ENCODE peak calls at places on chromosomes 5 and 9, in ten cellular contexts. L is HS-5, D is mesothelial cell of epicardium, V is NCI-H1092, C is prostate gland, G is G401, O is uterus, I is EH, P is ovary, X is retina. Z is an unnamed sample.

GRCh38 chr9:93028448-93029006 is 30.0 kb upstream of the SUSD3 start:
- DNase-seq in V (no peak), O (no peak), L (no peak), P (no peak), D (no peak), X (no peak), G (no peak), I (no peak), C (no peak), Z (no peak)

GRCh38 chr5:150377964-150378694 is 20.6 kb downstream of the TCOF1 start:
- DNase-seq in X (no peak), V (no peak), C (no peak), O (peak), I (peak), G (no peak), L (peak), P (no peak), D (no peak), Z (no peak)

GRCh38 chr5:32506809-32507208 is 62.3 kb upstream of the ZFR start:
- DNase-seq in D (no peak), L (peak), C (no peak), V (no peak), X (no peak), O (peak), G (no peak), P (no peak), I (peak), Z (no peak)

GRCh38 chr5:72649449-72649848 is 142.2 kb upstream of the ZNF366 start:
- DNase-seq in O (peak), G (no peak), X (no peak), P (no peak), C (no peak), D (no peak), L (no peak), V (no peak), I (peak), Z (no peak)

GRCh38 chr5:124043456-124043855 is 531.5 kb downstream of the CSNK1G3 start:
- DNase-seq in O (no peak), C (no peak), P (no peak), V (no peak), G (no peak), L (no peak), D (no peak), X (no peak), I (peak), Z (no peak)

GRCh38 chr5:131475416-131476045 is 159.5 kb downstream of the RAPGEF6 start:
- DNase-seq in X (no peak), P (no peak), L (no peak), C (no peak), G (no peak), O (no peak), I (peak), V (no peak), D (no peak), Z (no peak)

GRCh38 chr5:24789631-24790354 is 145.0 kb upstream of the CDH10 start:
- DNase-seq in P (no peak), I (peak), C (no peak), D (no peak), O (no peak), L (no peak), X (no peak), G (no peak), V (no peak), Z (no peak)

GRCh38 chr5:850511-851006 is at the start of gene ZDHHC11:
- DNase-seq in V (no peak), O (peak), L (no peak), X (peak), I (peak), P (peak), D (no peak), G (peak), C (no peak), Z (no peak)

GRCh38 chr5:173340984-173341383 is 12.8 kb upstream of the STC2 start:
- DNase-seq in X (no peak), G (no peak), V (no peak), L (no peak), C (no peak), D (no peak), P (no peak), O (no peak), I (no peak), Z (no peak)

GRCh38 chr5:169576181-169576598 is 7.4 kb upstream of the SPDL1 start:
- DNase-seq in C (no peak), L (peak), X (no peak), D (no peak), G (no peak), P (no peak), I (peak), O (peak), V (no peak), Z (no peak)

GRCh38 chr9:131657031-131657377 is 82.9 kb downstream of the RAPGEF1 start:
- DNase-seq in G (no peak), O (no peak), I (no peak), D (no peak), C (no peak), P (no peak), L (no peak), V (no peak), X (no peak), Z (peak)

GRCh38 chr9:33354651-33355211 is 47.6 kb downstream of the AQP7 start:
- DNase-seq in C (no peak), D (no peak), P (no peak), O (no peak), G (peak), X (no peak), V (no peak), I (peak), L (no peak), Z (no peak)

GRCh38 chr5:127031147-127031862 is 947 bp upstream of the MARCHF3 start:
- DNase-seq in L (no peak), P (peak), G (no peak), C (no peak), X (no peak), O (no peak), D (peak), V (no peak), I (no peak), Z (peak)

GRCh38 chr9:7467186-7467585 is 332.4 kb downstream of the DMAC1 start:
- DNase-seq in X (no peak), C (no peak), O (no peak), G (no peak), I (no peak), D (no peak), P (no peak), L (no peak), V (no peak), Z (no peak)

GRCh38 chr5:106966686-106967315 is 703.9 kb downstream of the EFNA5 start:
- DNase-seq in L (no peak), O (no peak), D (no peak), X (no peak), V (no peak), P (no peak), G (no peak), I (no peak), C (no peak), Z (no peak)

GRCh38 chr9:120693609-120694008 is 20.7 kb downstream of the MEGF9 start:
- DNase-seq in P (no peak), C (no peak), D (no peak), O (no peak), L (no peak), V (no peak), I (no peak), X (no peak), G (no peak), Z (no peak)

GRCh38 chr5:154762700-154763099 is 7.5 kb downstream of the LARP1 start:
- DNase-seq in V (no peak), I (no peak), L (no peak), O (no peak), X (no peak), G (no peak), P (no peak), D (no peak), C (no peak), Z (no peak)

GRCh38 chr5:27403248-27403882 is 365.0 kb upstream of the CDH9 start:
- DNase-seq in P (no peak), D (no peak), V (no peak), I (peak), C (no peak), O (no peak), X (no peak), L (peak), G (no peak), Z (peak)

Z was measured in MM.1S.